ENCODE peak calls at places on chromosomes 7 and 10, in six cellular contexts. Z, O, T, H, L and B are unnamed samples.
A peak's percentile ranks its signal among the peaks of the same experiment; 100 is the strongest.

GRCh38 chr7:4682621-4683042 is 537 bp downstream of the FOXK1 start:
- DNase-seq in Z (peak; percentile 48), O (peak; percentile 57), T (no peak), H (peak; percentile 59), L (peak; percentile 72), B (no peak)

GRCh38 chr7:38198356-38198755 is 20.3 kb downstream of the STARD3NL start:
- DNase-seq in Z (no peak), O (no peak), T (no peak), H (no peak), L (no peak), B (no peak)

GRCh38 chr10:64396105-64396504 is 874.9 kb downstream of the REEP3 start:
- DNase-seq in Z (no peak), O (no peak), T (no peak), H (no peak), L (no peak), B (no peak)

GRCh38 chr7:43771128-43771527 is 12.6 kb downstream of the BLVRA start:
- DNase-seq in Z (no peak), O (no peak), T (no peak), H (no peak), L (no peak), B (no peak)

GRCh38 chr7:17599733-17600685 is 301.6 kb downstream of the AHR start:
- DNase-seq in Z (no peak), O (no peak), T (no peak), H (no peak), L (no peak), B (no peak)

GRCh38 chr10:132632851-132633684 is 95.5 kb downstream of the INPP5A start:
- DNase-seq in Z (peak; percentile 41), O (no peak), T (no peak), H (no peak), L (no peak), B (no peak)

GRCh38 chr7:78489423-78489822 is 690.9 kb downstream of the PHTF2 start:
- DNase-seq in Z (no peak), O (no peak), T (no peak), H (peak; percentile 5), L (no peak), B (no peak)

GRCh38 chr10:12042409-12042796 is 206 bp downstream of the UPF2 start:
- DNase-seq in Z (no peak), O (no peak), T (no peak), H (no peak), L (peak; percentile 59), B (no peak)

GRCh38 chr7:22858640-22859561 is 36.3 kb upstream of the TOMM7 start:
- DNase-seq in Z (no peak), O (no peak), T (no peak), H (no peak), L (no peak), B (no peak)

GRCh38 chr7:22945584-22945983 is 68.3 kb downstream of the HYCC1 start:
- DNase-seq in Z (no peak), O (no peak), T (no peak), H (no peak), L (no peak), B (no peak)

GRCh38 chr7:7054252-7054830 is 128.0 kb upstream of the C1GALT1 start:
- DNase-seq in Z (no peak), O (no peak), T (no peak), H (no peak), L (no peak), B (no peak)

GRCh38 chr7:1623810-1624209 is 46.3 kb upstream of the ELFN1 start:
- DNase-seq in Z (no peak), O (no peak), T (no peak), H (no peak), L (no peak), B (no peak)

GRCh38 chr7:142468871-142469652 is 211.2 kb upstream of the PRSS58 start:
- DNase-seq in Z (no peak), O (no peak), T (no peak), H (no peak), L (no peak), B (no peak)

GRCh38 chr7:108311446-108312168 is 144.6 kb downstream of the NRCAM start:
- DNase-seq in Z (no peak), O (no peak), T (no peak), H (no peak), L (no peak), B (no peak)

GRCh38 chr10:99983280-99983988 is 26.3 kb downstream of the DNMBP start:
- DNase-seq in Z (peak; percentile 62), O (no peak), T (no peak), H (peak; percentile 79), L (peak; percentile 52), B (no peak)

GRCh38 chr10:91117496-91117895 is 103.0 kb upstream of the PCGF5 start:
- DNase-seq in Z (no peak), O (no peak), T (no peak), H (no peak), L (no peak), B (no peak)

GRCh38 chr10:119333146-119333792 is 125.9 kb downstream of the GRK5 start:
- DNase-seq in Z (no peak), O (no peak), T (no peak), H (no peak), L (no peak), B (no peak)

GRCh38 chr7:23335621-23336020 is 36.5 kb downstream of the MALSU1 start:
- DNase-seq in Z (no peak), O (no peak), T (no peak), H (no peak), L (no peak), B (no peak)

GRCh38 chr10:14118953-14119352 is 211.8 kb downstream of the FRMD4A start:
- DNase-seq in Z (no peak), O (no peak), T (no peak), H (no peak), L (no peak), B (peak; percentile 18)

GRCh38 chr10:107502263-107502979 is 337.9 kb upstream of the SORCS1 start:
- DNase-seq in Z (no peak), O (no peak), T (no peak), H (no peak), L (no peak), B (no peak)

GRCh38 chr7:21260939-21261338 is 166.9 kb upstream of the SP4 start:
- DNase-seq in Z (no peak), O (no peak), T (no peak), H (no peak), L (no peak), B (no peak)

GRCh38 chr10:132714096-132714721 is 71.7 kb downstream of the NKX6-2 start:
- DNase-seq in Z (no peak), O (no peak), T (no peak), H (no peak), L (no peak), B (no peak)

GRCh38 chr10:58517071-58517470 is 4.4 kb downstream of the BICC1 start:
- DNase-seq in Z (no peak), O (no peak), T (no peak), H (no peak), L (no peak), B (no peak)

GRCh38 chr10:58514102-58514472 is 1.4 kb downstream of the BICC1 start:
- DNase-seq in Z (no peak), O (no peak), T (no peak), H (no peak), L (no peak), B (no peak)

GRCh38 chr10:58516118-58516517 is 3.4 kb downstream of the BICC1 start:
- DNase-seq in Z (no peak), O (no peak), T (no peak), H (no peak), L (no peak), B (no peak)

GRCh38 chr10:58513189-58514101 is 773 bp downstream of the BICC1 start:
- DNase-seq in Z (peak; percentile 81), O (peak; percentile 36), T (peak; percentile 73), H (no peak), L (peak; percentile 42), B (no peak)

DNA sequence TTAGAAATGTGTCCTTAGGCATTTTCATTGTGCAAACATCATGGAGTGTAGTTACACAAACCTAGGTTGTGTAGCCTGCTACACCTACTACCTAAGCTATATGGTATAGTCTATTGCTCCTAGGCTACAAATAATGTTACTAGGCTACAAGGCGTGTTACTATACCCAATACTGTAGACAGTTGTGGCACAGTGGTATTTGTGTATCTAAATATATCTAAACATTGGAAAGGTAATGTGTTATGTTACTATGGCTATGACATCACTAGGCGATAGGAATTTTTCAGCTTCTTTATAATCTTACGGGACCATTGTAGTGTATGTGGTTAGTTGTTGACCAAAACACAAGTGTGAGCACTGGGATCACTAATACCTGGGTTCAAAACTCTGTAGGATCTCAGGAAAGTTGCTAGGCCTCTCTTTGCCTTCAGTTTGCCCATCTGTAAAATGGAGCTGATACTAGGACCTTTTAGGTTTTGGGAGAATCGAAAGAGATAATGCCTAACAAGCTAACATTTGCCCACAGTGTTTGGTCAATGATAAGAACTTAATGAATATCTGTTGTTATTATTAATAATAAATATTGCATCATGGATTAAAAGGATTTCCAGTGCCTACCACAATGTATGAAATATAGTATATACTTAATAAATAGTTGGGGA is 2.8 kb downstream of the BICC1 start:
- DNase-seq in Z (no peak), O (no peak), T (no peak), H (no peak), L (no peak), B (no peak)
- H3K27me3 ChIP-seq in Z (no peaks in the 10 kb centered on the region), O (no peaks in the 10 kb centered on the region), T (no peaks in the 10 kb centered on the region), H (peaks cover 3% of the 10 kb centered on the region), L (no peaks in the 10 kb centered on the region), B (no peaks in the 10 kb centered on the region)

GRCh38 chr7:27181795-27182275 is 3.2 kb downstream of the HOXA11 start:
- DNase-seq in Z (peak; percentile 43), O (peak; percentile 7), T (no peak), H (no peak), L (no peak), B (no peak)
- H3K27me3 ChIP-seq in Z (no peaks in the 10 kb centered on the region), O (peaks cover 14% of the 10 kb centered on the region), T (peaks cover 67% of the 10 kb centered on the region), H (peaks cover 9% of the 10 kb centered on the region), L (peaks cover 89% of the 10 kb centered on the region), B (no peaks in the 10 kb centered on the region)

GRCh38 chr10:103278862-103279298 is 1.9 kb downstream of the INA start:
- DNase-seq in Z (peak; percentile 31), O (peak; percentile 37), T (no peak), H (peak; percentile 15), L (peak; percentile 74), B (no peak)

GRCh38 chr10:103281753-103282152 is 4.8 kb downstream of the INA start:
- DNase-seq in Z (no peak), O (no peak), T (no peak), H (no peak), L (peak; percentile 65), B (no peak)

GRCh38 chr10:103278424-103278823 is 1.5 kb downstream of the INA start:
- DNase-seq in Z (no peak), O (no peak), T (no peak), H (no peak), L (no peak), B (no peak)

GRCh38 chr10:103282961-103283360 is 6.0 kb downstream of the INA start:
- DNase-seq in Z (no peak), O (no peak), T (no peak), H (no peak), L (no peak), B (no peak)

DNA sequence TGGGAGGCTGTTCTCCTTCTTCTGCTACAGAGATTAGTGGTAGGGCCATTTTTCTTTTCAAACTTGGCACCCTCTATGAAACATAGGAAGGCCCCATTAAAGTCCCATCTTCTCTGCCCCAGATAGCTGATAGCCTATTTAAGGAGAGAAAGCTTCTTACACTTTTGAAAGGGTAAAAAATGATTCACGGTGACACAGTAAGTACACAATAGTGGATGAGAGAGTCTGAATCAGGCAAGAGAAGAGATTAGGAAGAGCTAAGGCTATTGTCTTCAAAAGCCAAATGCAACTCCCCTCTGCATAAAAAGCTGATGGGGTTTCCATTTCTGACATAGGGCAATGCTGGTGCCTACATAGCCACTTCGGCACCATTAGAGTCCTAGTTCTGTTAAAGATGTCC is 3.6 kb downstream of the INA start:
- DNase-seq in Z (no peak), O (no peak), T (no peak), H (no peak), L (no peak), B (no peak)
- H3K27me3 ChIP-seq in Z (peaks cover 14% of the 10 kb centered on the region), O (no peaks in the 10 kb centered on the region), T (peaks cover 12% of the 10 kb centered on the region), H (peaks cover 21% of the 10 kb centered on the region), L (peaks cover 65% of the 10 kb centered on the region), B (peaks cover 20% of the 10 kb centered on the region)

GRCh38 chr10:122531261-122531660 is 29.3 kb upstream of the DMBT1 start:
- DNase-seq in Z (no peak), O (no peak), T (no peak), H (no peak), L (no peak), B (no peak)
- H3K27me3 ChIP-seq in Z (no peaks in the 10 kb centered on the region), O (no peaks in the 10 kb centered on the region), T (no peaks in the 10 kb centered on the region), H (no peaks in the 10 kb centered on the region), L (no peaks in the 10 kb centered on the region), B (no peaks in the 10 kb centered on the region)